ENCODE peak calls at places on chromosomes 2 and 18, in ten cellular contexts. One of them, this sample, is unnamed.

GRCh38 chr2:218036371-218036770 is 32.7 kb upstream of the RUFY4 start:
- DNase-seq in fibroblast of lung: no peak
- DNase-seq in CD8-positive, alpha-beta T cell: no peak
- DNase-seq in AG04450: no peak
- DNase-seq in thoracic aorta: no peak
- DNase-seq in PC-9: no peak
- DNase-seq in body of pancreas: no peak
- DNase-seq in gastrocnemius medialis: no peak
- DNase-seq in HepG2: no peak
- DNase-seq in heart left ventricle: no peak
- DNase-seq in this sample: no peak

GRCh38 chr2:1450935-1451334 is 37.7 kb downstream of the TPO start:
- DNase-seq in fibroblast of lung: no peak
- DNase-seq in CD8-positive, alpha-beta T cell: no peak
- DNase-seq in AG04450: no peak
- DNase-seq in thoracic aorta: no peak
- DNase-seq in PC-9: no peak
- DNase-seq in body of pancreas: no peak
- DNase-seq in gastrocnemius medialis: no peak
- DNase-seq in HepG2: no peak
- DNase-seq in heart left ventricle: no peak
- DNase-seq in this sample: no peak

GRCh38 chr2:63066265-63066664 is 15.6 kb downstream of the OTX1 start:
- DNase-seq in fibroblast of lung: no peak
- DNase-seq in CD8-positive, alpha-beta T cell: no peak
- DNase-seq in AG04450: no peak
- DNase-seq in thoracic aorta: no peak
- DNase-seq in PC-9: no peak
- DNase-seq in body of pancreas: no peak
- DNase-seq in gastrocnemius medialis: no peak
- DNase-seq in HepG2: no peak
- DNase-seq in heart left ventricle: no peak
- DNase-seq in this sample: no peak

GRCh38 chr2:226115832-226116200 is 683.8 kb downstream of the IRS1 start:
- DNase-seq in fibroblast of lung: no peak
- DNase-seq in CD8-positive, alpha-beta T cell: no peak
- DNase-seq in AG04450: no peak
- DNase-seq in thoracic aorta: no peak
- DNase-seq in PC-9: peak
- DNase-seq in body of pancreas: no peak
- DNase-seq in gastrocnemius medialis: no peak
- DNase-seq in HepG2: no peak
- DNase-seq in heart left ventricle: no peak
- DNase-seq in this sample: no peak

GRCh38 chr2:131105156-131105949 is at the start of gene PLEKHB2:
- DNase-seq in fibroblast of lung: peak
- DNase-seq in CD8-positive, alpha-beta T cell: peak
- DNase-seq in AG04450: peak
- DNase-seq in thoracic aorta: peak
- DNase-seq in PC-9: peak
- DNase-seq in body of pancreas: peak
- DNase-seq in gastrocnemius medialis: peak
- DNase-seq in HepG2: peak
- DNase-seq in heart left ventricle: peak
- DNase-seq in this sample: peak

GRCh38 chr2:154130821-154131220 is 259.1 kb downstream of the GALNT13 start:
- DNase-seq in fibroblast of lung: no peak
- DNase-seq in CD8-positive, alpha-beta T cell: no peak
- DNase-seq in AG04450: no peak
- DNase-seq in thoracic aorta: no peak
- DNase-seq in PC-9: no peak
- DNase-seq in body of pancreas: no peak
- DNase-seq in gastrocnemius medialis: no peak
- DNase-seq in HepG2: no peak
- DNase-seq in heart left ventricle: no peak
- DNase-seq in this sample: no peak

GRCh38 chr2:204170419-204170818 is 233.9 kb downstream of the ICOS start:
- DNase-seq in fibroblast of lung: peak
- DNase-seq in CD8-positive, alpha-beta T cell: no peak
- DNase-seq in AG04450: no peak
- DNase-seq in thoracic aorta: no peak
- DNase-seq in PC-9: no peak
- DNase-seq in body of pancreas: no peak
- DNase-seq in gastrocnemius medialis: no peak
- DNase-seq in HepG2: no peak
- DNase-seq in heart left ventricle: no peak
- DNase-seq in this sample: peak

GRCh38 chr2:109125595-109126500 is 3.2 kb upstream of the SH3RF3 start:
- DNase-seq in fibroblast of lung: peak
- DNase-seq in CD8-positive, alpha-beta T cell: no peak
- DNase-seq in AG04450: peak
- DNase-seq in thoracic aorta: no peak
- DNase-seq in PC-9: peak
- DNase-seq in body of pancreas: no peak
- DNase-seq in gastrocnemius medialis: no peak
- DNase-seq in HepG2: peak
- DNase-seq in heart left ventricle: no peak
- DNase-seq in this sample: no peak

GRCh38 chr2:176111891-176112374 is 4.6 kb upstream of the HOXD10 start:
- DNase-seq in fibroblast of lung: no peak
- DNase-seq in CD8-positive, alpha-beta T cell: no peak
- DNase-seq in AG04450: no peak
- DNase-seq in thoracic aorta: no peak
- DNase-seq in PC-9: no peak
- DNase-seq in body of pancreas: no peak
- DNase-seq in gastrocnemius medialis: no peak
- DNase-seq in HepG2: no peak
- DNase-seq in heart left ventricle: no peak
- DNase-seq in this sample: no peak

GRCh38 chr2:176112375-176113302 is 3.9 kb upstream of the HOXD10 start:
- DNase-seq in fibroblast of lung: no peak
- DNase-seq in CD8-positive, alpha-beta T cell: no peak
- DNase-seq in AG04450: no peak
- DNase-seq in thoracic aorta: no peak
- DNase-seq in PC-9: no peak
- DNase-seq in body of pancreas: no peak
- DNase-seq in gastrocnemius medialis: no peak
- DNase-seq in HepG2: no peak
- DNase-seq in heart left ventricle: no peak
- DNase-seq in this sample: no peak

GRCh38 chr2:176114930-176115625 is 1.5 kb upstream of the HOXD10 start:
- DNase-seq in fibroblast of lung: no peak
- DNase-seq in CD8-positive, alpha-beta T cell: no peak
- DNase-seq in AG04450: no peak
- DNase-seq in thoracic aorta: no peak
- DNase-seq in PC-9: no peak
- DNase-seq in body of pancreas: no peak
- DNase-seq in gastrocnemius medialis: no peak
- DNase-seq in HepG2: no peak
- DNase-seq in heart left ventricle: no peak
- DNase-seq in this sample: no peak

GRCh38 chr2:176115883-176116813 is at the start of gene HOXD10:
- DNase-seq in fibroblast of lung: no peak
- DNase-seq in CD8-positive, alpha-beta T cell: no peak
- DNase-seq in AG04450: no peak
- DNase-seq in thoracic aorta: no peak
- DNase-seq in PC-9: no peak
- DNase-seq in body of pancreas: no peak
- DNase-seq in gastrocnemius medialis: peak
- DNase-seq in HepG2: no peak
- DNase-seq in heart left ventricle: no peak
- DNase-seq in this sample: peak

GRCh38 chr2:176114120-176114929 is 2.3 kb upstream of the HOXD10 start:
- DNase-seq in fibroblast of lung: no peak
- DNase-seq in CD8-positive, alpha-beta T cell: no peak
- DNase-seq in AG04450: no peak
- DNase-seq in thoracic aorta: no peak
- DNase-seq in PC-9: no peak
- DNase-seq in body of pancreas: no peak
- DNase-seq in gastrocnemius medialis: no peak
- DNase-seq in HepG2: peak
- DNase-seq in heart left ventricle: no peak
- DNase-seq in this sample: no peak
- H3K4me3 ChIP-seq in fibroblast of lung: no peak
- H3K4me3 ChIP-seq in CD8-positive, alpha-beta T cell: no peak
- H3K4me3 ChIP-seq in AG04450: no peak
- H3K4me3 ChIP-seq in thoracic aorta: no peak
- H3K4me3 ChIP-seq in PC-9: no peak
- H3K4me3 ChIP-seq in body of pancreas: no peak
- H3K4me3 ChIP-seq in gastrocnemius medialis: no peak
- H3K4me3 ChIP-seq in HepG2: no peak
- H3K4me3 ChIP-seq in heart left ventricle: no peak
- H3K4me3 ChIP-seq in this sample: no peak

DNA sequence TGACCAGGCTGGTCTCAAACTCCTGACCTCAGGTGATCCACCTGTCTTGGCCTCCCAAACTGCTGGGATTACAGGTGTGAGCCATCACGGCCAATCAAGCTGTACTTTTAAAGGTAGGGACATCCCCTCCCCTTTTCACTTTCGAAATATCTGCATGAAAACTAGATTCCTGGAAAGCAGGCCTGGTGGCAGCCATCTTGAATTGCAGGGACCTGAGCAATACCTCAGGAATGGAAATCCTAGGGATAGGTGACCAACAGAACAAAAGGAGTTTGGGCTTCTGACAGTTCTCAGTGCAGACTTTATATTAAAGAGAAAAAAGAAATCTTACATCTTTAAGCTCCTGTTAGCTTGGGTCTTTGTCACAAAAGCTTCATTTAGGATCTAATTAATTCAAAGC is 62.6 kb downstream of the KLF7 start:
- DNase-seq in fibroblast of lung: no peak
- DNase-seq in CD8-positive, alpha-beta T cell: no peak
- DNase-seq in AG04450: no peak
- DNase-seq in thoracic aorta: no peak
- DNase-seq in PC-9: no peak
- DNase-seq in body of pancreas: no peak
- DNase-seq in gastrocnemius medialis: no peak
- DNase-seq in HepG2: no peak
- DNase-seq in heart left ventricle: no peak
- DNase-seq in this sample: no peak
- TF ChIP-seq CTCF in fibroblast of lung: no peak
- TF ChIP-seq CTCF in CD8-positive, alpha-beta T cell: no peak
- TF ChIP-seq CTCF in AG04450: no peak
- TF ChIP-seq CTCF in thoracic aorta: no peak
- TF ChIP-seq CTCF in PC-9: no peak
- TF ChIP-seq CTCF in body of pancreas: no peak
- TF ChIP-seq CTCF in gastrocnemius medialis: no peak
- TF ChIP-seq CTCF in HepG2: no peak
- TF ChIP-seq CTCF in heart left ventricle: no peak
- TF ChIP-seq CTCF in this sample: no peak

GRCh38 chr2:200622106-200622505 is 36.3 kb downstream of the AOX1 start:
- DNase-seq in fibroblast of lung: no peak
- DNase-seq in CD8-positive, alpha-beta T cell: no peak
- DNase-seq in AG04450: no peak
- DNase-seq in thoracic aorta: no peak
- DNase-seq in PC-9: no peak
- DNase-seq in body of pancreas: no peak
- DNase-seq in gastrocnemius medialis: no peak
- DNase-seq in HepG2: no peak
- DNase-seq in heart left ventricle: no peak
- DNase-seq in this sample: no peak
- H3K27ac ChIP-seq in fibroblast of lung: no peak
- H3K27ac ChIP-seq in CD8-positive, alpha-beta T cell: no peak
- H3K27ac ChIP-seq in AG04450: no peak
- H3K27ac ChIP-seq in thoracic aorta: no peak
- H3K27ac ChIP-seq in PC-9: no peak
- H3K27ac ChIP-seq in body of pancreas: no peak
- H3K27ac ChIP-seq in gastrocnemius medialis: no peak
- H3K27ac ChIP-seq in HepG2: no peak
- H3K27ac ChIP-seq in heart left ventricle: no peak
- H3K27ac ChIP-seq in this sample: no peak

GRCh38 chr2:27663160-27663462 is 303 bp downstream of the SUPT7L start:
- DNase-seq in fibroblast of lung: no peak
- DNase-seq in CD8-positive, alpha-beta T cell: no peak
- DNase-seq in AG04450: no peak
- DNase-seq in thoracic aorta: no peak
- DNase-seq in PC-9: no peak
- DNase-seq in body of pancreas: peak
- DNase-seq in gastrocnemius medialis: peak
- DNase-seq in HepG2: no peak
- DNase-seq in heart left ventricle: no peak
- DNase-seq in this sample: no peak
- H3K4me3 ChIP-seq in fibroblast of lung: peak
- H3K4me3 ChIP-seq in CD8-positive, alpha-beta T cell: peak
- H3K4me3 ChIP-seq in AG04450: peak
- H3K4me3 ChIP-seq in thoracic aorta: peak
- H3K4me3 ChIP-seq in PC-9: peak
- H3K4me3 ChIP-seq in body of pancreas: peak
- H3K4me3 ChIP-seq in gastrocnemius medialis: peak
- H3K4me3 ChIP-seq in HepG2: peak
- H3K4me3 ChIP-seq in heart left ventricle: peak
- H3K4me3 ChIP-seq in this sample: peak

GRCh38 chr18:21243041-21243431 is 1.0 kb downstream of the GREB1L start:
- DNase-seq in fibroblast of lung: peak
- DNase-seq in CD8-positive, alpha-beta T cell: no peak
- DNase-seq in AG04450: no peak
- DNase-seq in thoracic aorta: no peak
- DNase-seq in PC-9: no peak
- DNase-seq in body of pancreas: no peak
- DNase-seq in gastrocnemius medialis: no peak
- DNase-seq in HepG2: no peak
- DNase-seq in heart left ventricle: peak
- DNase-seq in this sample: peak

GRCh38 chr18:21241224-21242131 is 554 bp upstream of the GREB1L start:
- DNase-seq in fibroblast of lung: no peak
- DNase-seq in CD8-positive, alpha-beta T cell: no peak
- DNase-seq in AG04450: no peak
- DNase-seq in thoracic aorta: no peak
- DNase-seq in PC-9: no peak
- DNase-seq in body of pancreas: peak
- DNase-seq in gastrocnemius medialis: peak
- DNase-seq in HepG2: no peak
- DNase-seq in heart left ventricle: peak
- DNase-seq in this sample: peak

GRCh38 chr18:21242141-21243040 is at the start of gene GREB1L:
- DNase-seq in fibroblast of lung: peak
- DNase-seq in CD8-positive, alpha-beta T cell: no peak
- DNase-seq in AG04450: no peak
- DNase-seq in thoracic aorta: no peak
- DNase-seq in PC-9: peak
- DNase-seq in body of pancreas: peak
- DNase-seq in gastrocnemius medialis: peak
- DNase-seq in HepG2: peak
- DNase-seq in heart left ventricle: peak
- DNase-seq in this sample: peak
- TF ChIP-seq CTCF in fibroblast of lung: no peak
- TF ChIP-seq CTCF in CD8-positive, alpha-beta T cell: no peak
- TF ChIP-seq CTCF in AG04450: no peak
- TF ChIP-seq CTCF in thoracic aorta: peak
- TF ChIP-seq CTCF in PC-9: no peak
- TF ChIP-seq CTCF in body of pancreas: no peak
- TF ChIP-seq CTCF in gastrocnemius medialis: no peak
- TF ChIP-seq CTCF in HepG2: peak
- TF ChIP-seq CTCF in heart left ventricle: peak
- TF ChIP-seq CTCF in this sample: peak